ENCODE peak calls at places on chromosomes 13 and 19, in nine cellular contexts. One of them, this sample, is unnamed.

GRCh38 chr13:103663996-103664395 is 597.8 kb upstream of the SLC10A2 start:
- DNase-seq in occipital lobe: no peak
- DNase-seq in NCI-H1092: no peak
- DNase-seq in activated naive CD4-positive, alpha-beta T cell treated with anti-CD3 and anti-CD28 coated beads for 36 hours: no peak
- DNase-seq in KBM-7: no peak
- DNase-seq in T-helper 2 cell treated with Interferon-gamma antibody and Interleukin-4, amounts not matched to agents 5 μg/mL and 100 μg/mL, for 36 hours: no peak
- DNase-seq in glutamatergic neuron: no peak
- DNase-seq in activated CD4-positive, alpha-beta T cell treated with anti-CD3 and anti-CD28 coated beads, Interleukin-2, amount 50 U/mL, for 1 hour: no peak
- DNase-seq in activated CD8-positive, alpha-beta memory T cell treated with anti-CD3 and anti-CD28 coated beads for 24 hours: no peak
- DNase-seq in this sample: no peak

GRCh38 chr19:7682175-7682855 is 1.7 kb downstream of the TRAPPC5 start:
- DNase-seq in NCI-H1092: no peak
- DNase-seq in KBM-7: no peak
- DNase-seq in occipital lobe: peak
- DNase-seq in activated CD4-positive, alpha-beta T cell treated with anti-CD3 and anti-CD28 coated beads, Interleukin-2, amount 50 U/mL, for 1 hour: no peak
- DNase-seq in activated CD8-positive, alpha-beta memory T cell treated with anti-CD3 and anti-CD28 coated beads for 24 hours: no peak
- DNase-seq in activated naive CD4-positive, alpha-beta T cell treated with anti-CD3 and anti-CD28 coated beads for 36 hours: no peak
- DNase-seq in glutamatergic neuron: peak
- DNase-seq in T-helper 2 cell treated with Interferon-gamma antibody and Interleukin-4, amounts not matched to agents 5 μg/mL and 100 μg/mL, for 36 hours: no peak
- DNase-seq in this sample: no peak

GRCh38 chr19:40542197-40542859 is 34.3 kb upstream of the SHKBP1 start:
- DNase-seq in occipital lobe: no peak
- DNase-seq in T-helper 2 cell treated with Interferon-gamma antibody and Interleukin-4, amounts not matched to agents 5 μg/mL and 100 μg/mL, for 36 hours: no peak
- DNase-seq in glutamatergic neuron: peak
- DNase-seq in NCI-H1092: peak
- DNase-seq in KBM-7: no peak
- DNase-seq in activated CD4-positive, alpha-beta T cell treated with anti-CD3 and anti-CD28 coated beads, Interleukin-2, amount 50 U/mL, for 1 hour: no peak
- DNase-seq in activated CD8-positive, alpha-beta memory T cell treated with anti-CD3 and anti-CD28 coated beads for 24 hours: no peak
- DNase-seq in activated naive CD4-positive, alpha-beta T cell treated with anti-CD3 and anti-CD28 coated beads for 36 hours: no peak
- DNase-seq in this sample: no peak

GRCh38 chr19:21786931-21787330 is 19.6 kb upstream of the ZNF100 start:
- DNase-seq in activated CD4-positive, alpha-beta T cell treated with anti-CD3 and anti-CD28 coated beads, Interleukin-2, amount 50 U/mL, for 1 hour: no peak
- DNase-seq in activated naive CD4-positive, alpha-beta T cell treated with anti-CD3 and anti-CD28 coated beads for 36 hours: no peak
- DNase-seq in KBM-7: no peak
- DNase-seq in activated CD8-positive, alpha-beta memory T cell treated with anti-CD3 and anti-CD28 coated beads for 24 hours: no peak
- DNase-seq in glutamatergic neuron: no peak
- DNase-seq in occipital lobe: no peak
- DNase-seq in T-helper 2 cell treated with Interferon-gamma antibody and Interleukin-4, amounts not matched to agents 5 μg/mL and 100 μg/mL, for 36 hours: no peak
- DNase-seq in NCI-H1092: no peak
- DNase-seq in this sample: no peak

GRCh38 chr13:113776231-113777125 is 17.5 kb downstream of the TMEM255B start:
- DNase-seq in T-helper 2 cell treated with Interferon-gamma antibody and Interleukin-4, amounts not matched to agents 5 μg/mL and 100 μg/mL, for 36 hours: no peak
- DNase-seq in activated naive CD4-positive, alpha-beta T cell treated with anti-CD3 and anti-CD28 coated beads for 36 hours: no peak
- DNase-seq in occipital lobe: no peak
- DNase-seq in NCI-H1092: peak
- DNase-seq in activated CD4-positive, alpha-beta T cell treated with anti-CD3 and anti-CD28 coated beads, Interleukin-2, amount 50 U/mL, for 1 hour: no peak
- DNase-seq in glutamatergic neuron: no peak
- DNase-seq in activated CD8-positive, alpha-beta memory T cell treated with anti-CD3 and anti-CD28 coated beads for 24 hours: no peak
- DNase-seq in KBM-7: no peak
- DNase-seq in this sample: peak

GRCh38 chr19:46678110-46678732 is 17.2 kb upstream of the DACT3 start:
- DNase-seq in KBM-7: peak
- DNase-seq in activated naive CD4-positive, alpha-beta T cell treated with anti-CD3 and anti-CD28 coated beads for 36 hours: peak
- DNase-seq in activated CD8-positive, alpha-beta memory T cell treated with anti-CD3 and anti-CD28 coated beads for 24 hours: peak
- DNase-seq in NCI-H1092: no peak
- DNase-seq in glutamatergic neuron: no peak
- DNase-seq in occipital lobe: no peak
- DNase-seq in activated CD4-positive, alpha-beta T cell treated with anti-CD3 and anti-CD28 coated beads, Interleukin-2, amount 50 U/mL, for 1 hour: peak
- DNase-seq in T-helper 2 cell treated with Interferon-gamma antibody and Interleukin-4, amounts not matched to agents 5 μg/mL and 100 μg/mL, for 36 hours: peak
- DNase-seq in this sample: no peak

GRCh38 chr13:94480672-94481145 is 1.2 kb upstream of the DCT start:
- DNase-seq in activated naive CD4-positive, alpha-beta T cell treated with anti-CD3 and anti-CD28 coated beads for 36 hours: no peak
- DNase-seq in NCI-H1092: peak
- DNase-seq in glutamatergic neuron: peak
- DNase-seq in activated CD8-positive, alpha-beta memory T cell treated with anti-CD3 and anti-CD28 coated beads for 24 hours: no peak
- DNase-seq in T-helper 2 cell treated with Interferon-gamma antibody and Interleukin-4, amounts not matched to agents 5 μg/mL and 100 μg/mL, for 36 hours: no peak
- DNase-seq in KBM-7: no peak
- DNase-seq in occipital lobe: no peak
- DNase-seq in activated CD4-positive, alpha-beta T cell treated with anti-CD3 and anti-CD28 coated beads, Interleukin-2, amount 50 U/mL, for 1 hour: no peak
- DNase-seq in this sample: no peak

GRCh38 chr19:45981350-45981749 is 7.7 kb upstream of the NOVA2 start:
- DNase-seq in activated naive CD4-positive, alpha-beta T cell treated with anti-CD3 and anti-CD28 coated beads for 36 hours: no peak
- DNase-seq in occipital lobe: no peak
- DNase-seq in activated CD4-positive, alpha-beta T cell treated with anti-CD3 and anti-CD28 coated beads, Interleukin-2, amount 50 U/mL, for 1 hour: no peak
- DNase-seq in activated CD8-positive, alpha-beta memory T cell treated with anti-CD3 and anti-CD28 coated beads for 24 hours: no peak
- DNase-seq in glutamatergic neuron: no peak
- DNase-seq in T-helper 2 cell treated with Interferon-gamma antibody and Interleukin-4, amounts not matched to agents 5 μg/mL and 100 μg/mL, for 36 hours: no peak
- DNase-seq in KBM-7: no peak
- DNase-seq in NCI-H1092: no peak
- DNase-seq in this sample: no peak

GRCh38 chr19:34459614-34460013 is 21.9 kb upstream of the WTIP start:
- DNase-seq in occipital lobe: no peak
- DNase-seq in activated naive CD4-positive, alpha-beta T cell treated with anti-CD3 and anti-CD28 coated beads for 36 hours: no peak
- DNase-seq in T-helper 2 cell treated with Interferon-gamma antibody and Interleukin-4, amounts not matched to agents 5 μg/mL and 100 μg/mL, for 36 hours: no peak
- DNase-seq in KBM-7: no peak
- DNase-seq in NCI-H1092: no peak
- DNase-seq in activated CD8-positive, alpha-beta memory T cell treated with anti-CD3 and anti-CD28 coated beads for 24 hours: no peak
- DNase-seq in activated CD4-positive, alpha-beta T cell treated with anti-CD3 and anti-CD28 coated beads, Interleukin-2, amount 50 U/mL, for 1 hour: no peak
- DNase-seq in glutamatergic neuron: no peak
- DNase-seq in this sample: no peak

GRCh38 chr19:39129116-39129515 is 3.5 kb downstream of the PAK4 start:
- DNase-seq in activated CD8-positive, alpha-beta memory T cell treated with anti-CD3 and anti-CD28 coated beads for 24 hours: no peak
- DNase-seq in activated naive CD4-positive, alpha-beta T cell treated with anti-CD3 and anti-CD28 coated beads for 36 hours: no peak
- DNase-seq in T-helper 2 cell treated with Interferon-gamma antibody and Interleukin-4, amounts not matched to agents 5 μg/mL and 100 μg/mL, for 36 hours: no peak
- DNase-seq in occipital lobe: no peak
- DNase-seq in activated CD4-positive, alpha-beta T cell treated with anti-CD3 and anti-CD28 coated beads, Interleukin-2, amount 50 U/mL, for 1 hour: no peak
- DNase-seq in NCI-H1092: no peak
- DNase-seq in KBM-7: no peak
- DNase-seq in glutamatergic neuron: no peak
- DNase-seq in this sample: no peak

GRCh38 chr19:12868540-12869112 is 12.6 kb downstream of the DNASE2 start:
- DNase-seq in glutamatergic neuron: no peak
- DNase-seq in NCI-H1092: no peak
- DNase-seq in occipital lobe: no peak
- DNase-seq in activated CD4-positive, alpha-beta T cell treated with anti-CD3 and anti-CD28 coated beads, Interleukin-2, amount 50 U/mL, for 1 hour: no peak
- DNase-seq in activated CD8-positive, alpha-beta memory T cell treated with anti-CD3 and anti-CD28 coated beads for 24 hours: no peak
- DNase-seq in activated naive CD4-positive, alpha-beta T cell treated with anti-CD3 and anti-CD28 coated beads for 36 hours: no peak
- DNase-seq in KBM-7: no peak
- DNase-seq in T-helper 2 cell treated with Interferon-gamma antibody and Interleukin-4, amounts not matched to agents 5 μg/mL and 100 μg/mL, for 36 hours: no peak
- DNase-seq in this sample: no peak

GRCh38 chr19:47357788-47358680 is 8.9 kb downstream of the DHX34 start:
- DNase-seq in activated CD8-positive, alpha-beta memory T cell treated with anti-CD3 and anti-CD28 coated beads for 24 hours: no peak
- DNase-seq in activated CD4-positive, alpha-beta T cell treated with anti-CD3 and anti-CD28 coated beads, Interleukin-2, amount 50 U/mL, for 1 hour: no peak
- DNase-seq in glutamatergic neuron: no peak
- DNase-seq in T-helper 2 cell treated with Interferon-gamma antibody and Interleukin-4, amounts not matched to agents 5 μg/mL and 100 μg/mL, for 36 hours: no peak
- DNase-seq in activated naive CD4-positive, alpha-beta T cell treated with anti-CD3 and anti-CD28 coated beads for 36 hours: no peak
- DNase-seq in occipital lobe: no peak
- DNase-seq in NCI-H1092: no peak
- DNase-seq in KBM-7: no peak
- DNase-seq in this sample: no peak

GRCh38 chr13:28819748-28820098 is 416 bp upstream of the MTUS2 start:
- DNase-seq in activated CD8-positive, alpha-beta memory T cell treated with anti-CD3 and anti-CD28 coated beads for 24 hours: peak
- DNase-seq in KBM-7: peak
- DNase-seq in occipital lobe: peak
- DNase-seq in NCI-H1092: peak
- DNase-seq in glutamatergic neuron: peak
- DNase-seq in T-helper 2 cell treated with Interferon-gamma antibody and Interleukin-4, amounts not matched to agents 5 μg/mL and 100 μg/mL, for 36 hours: peak
- DNase-seq in activated naive CD4-positive, alpha-beta T cell treated with anti-CD3 and anti-CD28 coated beads for 36 hours: peak
- DNase-seq in activated CD4-positive, alpha-beta T cell treated with anti-CD3 and anti-CD28 coated beads, Interleukin-2, amount 50 U/mL, for 1 hour: peak
- DNase-seq in this sample: no peak

This sample was measured in COR-L47.